ENCODE peak calls at places on chromosomes 12 and 14, in eight cellular contexts. P, S, W, L, E, A, M and Q are unnamed samples.

GRCh38 chr12:52975204-52975603 is 26.3 kb downstream of the KRT18 start:
- DNase-seq in P (no peak), S (no peak), W (no peak), L (no peak), E (no peak), A (no peak), M (no peak), Q (no peak)

GRCh38 chr12:96422192-96422591 is 22.0 kb upstream of the CDK17 start:
- DNase-seq in P (no peak), S (no peak), W (no peak), L (no peak), E (no peak), A (no peak), M (no peak), Q (no peak)

GRCh38 chr12:56593909-56594621 is 36.1 kb downstream of the BAZ2A start:
- DNase-seq in P (peak), S (peak), W (peak), L (peak), E (peak), A (peak), M (peak), Q (no peak)

GRCh38 chr14:75053396-75054289 is 2.4 kb upstream of the MLH3 start:
- DNase-seq in P (no peak), S (no peak), W (no peak), L (no peak), E (no peak), A (no peak), M (no peak), Q (no peak)

GRCh38 chr12:111211910-111212757 is 156.8 kb downstream of the PHETA1 start:
- DNase-seq in P (peak), S (peak), W (no peak), L (no peak), E (no peak), A (no peak), M (peak), Q (no peak)

GRCh38 chr14:39217214-39217879 is 16.4 kb upstream of the MIA2 start:
- DNase-seq in P (no peak), S (no peak), W (no peak), L (no peak), E (no peak), A (no peak), M (no peak), Q (no peak)

GRCh38 chr12:27179399-27180214 is 64.5 kb upstream of the STK38L start:
- DNase-seq in P (peak), S (no peak), W (no peak), L (peak), E (no peak), A (no peak), M (peak), Q (no peak)

GRCh38 chr14:56378474-56378873 is 201.1 kb upstream of the TMEM260 start:
- DNase-seq in P (no peak), S (no peak), W (no peak), L (no peak), E (no peak), A (no peak), M (no peak), Q (no peak)

GRCh38 chr12:113758165-113758924 is 207.8 kb downstream of the RBM19 start:
- DNase-seq in P (no peak), S (no peak), W (no peak), L (no peak), E (no peak), A (no peak), M (no peak), Q (no peak)

GRCh38 chr12:70910666-70911065 is 9.9 kb downstream of the PTPRR start:
- DNase-seq in P (no peak), S (no peak), W (no peak), L (no peak), E (no peak), A (no peak), M (no peak), Q (no peak)

GRCh38 chr12:112978163-112979081 is at the start of gene OAS2:
- DNase-seq in P (no peak), S (no peak), W (no peak), L (peak), E (no peak), A (no peak), M (peak), Q (no peak)

GRCh38 chr12:106291342-106291741 is 11.2 kb upstream of the TCP11L2 start:
- DNase-seq in P (no peak), S (no peak), W (no peak), L (no peak), E (no peak), A (no peak), M (no peak), Q (no peak)

GRCh38 chr12:499837-500458 is 40.2 kb downstream of the B4GALNT3 start:
- DNase-seq in P (no peak), S (no peak), W (no peak), L (no peak), E (no peak), A (no peak), M (no peak), Q (no peak)

GRCh38 chr14:94391284-94391914 is 3.0 kb upstream of the SERPINA1 start:
- DNase-seq in P (no peak), S (no peak), W (no peak), L (no peak), E (no peak), A (no peak), M (no peak), Q (no peak)

GRCh38 chr14:42715316-42715715 is 1108.6 kb downstream of the LRFN5 start:
- DNase-seq in P (no peak), S (no peak), W (no peak), L (no peak), E (no peak), A (no peak), M (no peak), Q (no peak)

GRCh38 chr12:55996201-55996714 is 818 bp upstream of the SUOX start:
- DNase-seq in P (peak), S (peak), W (peak), L (peak), E (no peak), A (peak), M (peak), Q (peak)

GRCh38 chr14:80959448-80960006 is 4.1 kb downstream of the TSHR start:
- DNase-seq in P (no peak), S (no peak), W (no peak), L (no peak), E (no peak), A (no peak), M (peak), Q (no peak)

GRCh38 chr14:96192975-96193805 is 11.4 kb upstream of the BDKRB2 start:
- DNase-seq in P (no peak), S (no peak), W (no peak), L (no peak), E (no peak), A (no peak), M (no peak), Q (no peak)

GRCh38 chr12:99154264-99154982 is 493.1 kb upstream of the GARIN6 start:
- DNase-seq in P (no peak), S (no peak), W (no peak), L (no peak), E (peak), A (peak), M (no peak), Q (peak)

GRCh38 chr12:109872-110271 is 43.3 kb downstream of the IQSEC3 start:
- DNase-seq in P (no peak), S (no peak), W (peak), L (no peak), E (no peak), A (no peak), M (no peak), Q (no peak)

GRCh38 chr12:19402743-19403400 is 36.4 kb upstream of the AEBP2 start:
- DNase-seq in P (no peak), S (no peak), W (no peak), L (peak), E (no peak), A (peak), M (no peak), Q (no peak)

GRCh38 chr12:89345830-89346740 is 6.2 kb downstream of the DUSP6 start:
- DNase-seq in P (no peak), S (peak), W (peak), L (peak), E (peak), A (no peak), M (peak), Q (no peak)

GRCh38 chr12:111818340-111818739 is 23.7 kb upstream of the MAPKAPK5 start:
- DNase-seq in P (no peak), S (no peak), W (no peak), L (no peak), E (no peak), A (no peak), M (no peak), Q (no peak)